ENCODE peak calls at places on chromosomes 11 and 22, in four cellular contexts. One of them, this sample, is unnamed. For H3K4me1, the result is how much of the 10 kb centered on the place peaks cover.

GRCh38 chr11:70556884-70557741 is 158.8 kb downstream of the CTTN start:
- DNase-seq in mesendoderm: peak
- DNase-seq in neuronal stem cell: no peak
- DNase-seq in gastrocnemius medialis: no peak
- DNase-seq in this sample: no peak

GRCh38 chr11:7060828-7061227 is 28.0 kb upstream of the RBMXL2 start:
- DNase-seq in mesendoderm: no peak
- DNase-seq in neuronal stem cell: no peak
- DNase-seq in gastrocnemius medialis: no peak
- DNase-seq in this sample: no peak

GRCh38 chr11:100830978-100831732 is 144.1 kb downstream of the ARHGAP42 start:
- DNase-seq in mesendoderm: no peak
- DNase-seq in neuronal stem cell: no peak
- DNase-seq in gastrocnemius medialis: peak
- DNase-seq in this sample: no peak

GRCh38 chr11:65862941-65863888 is 3.0 kb downstream of the MUS81 start:
- DNase-seq in mesendoderm: no peak
- DNase-seq in neuronal stem cell: no peak
- DNase-seq in gastrocnemius medialis: no peak
- DNase-seq in this sample: no peak

GRCh38 chr11:96869207-96869606 is 479.4 kb downstream of the JRKL start:
- DNase-seq in mesendoderm: no peak
- DNase-seq in neuronal stem cell: no peak
- DNase-seq in gastrocnemius medialis: peak
- DNase-seq in this sample: no peak

GRCh38 chr11:103338621-103339484 is 229.6 kb downstream of the DYNC2H1 start:
- DNase-seq in mesendoderm: peak
- DNase-seq in neuronal stem cell: no peak
- DNase-seq in gastrocnemius medialis: no peak
- DNase-seq in this sample: no peak

GRCh38 chr11:20020716-20021115 is 139.6 kb downstream of the DBX1 start:
- DNase-seq in mesendoderm: no peak
- DNase-seq in neuronal stem cell: no peak
- DNase-seq in gastrocnemius medialis: no peak
- DNase-seq in this sample: no peak

GRCh38 chr11:12680246-12680939 is 6.2 kb downstream of the TEAD1 start:
- DNase-seq in mesendoderm: peak
- DNase-seq in neuronal stem cell: peak
- DNase-seq in gastrocnemius medialis: peak
- DNase-seq in this sample: peak

GRCh38 chr11:132140056-132140455 is 769.6 kb downstream of the NTM start:
- DNase-seq in mesendoderm: peak
- DNase-seq in neuronal stem cell: no peak
- DNase-seq in gastrocnemius medialis: no peak
- DNase-seq in this sample: no peak

GRCh38 chr11:95302211-95302610 is 71.2 kb upstream of the SESN3 start:
- DNase-seq in mesendoderm: no peak
- DNase-seq in neuronal stem cell: no peak
- DNase-seq in gastrocnemius medialis: no peak
- DNase-seq in this sample: no peak

GRCh38 chr11:23403210-23404185 is 543.2 kb upstream of the CCDC179 start:
- DNase-seq in mesendoderm: no peak
- DNase-seq in neuronal stem cell: no peak
- DNase-seq in gastrocnemius medialis: no peak
- DNase-seq in this sample: no peak

GRCh38 chr11:114779189-114779588 is 100.9 kb downstream of the NXPE2 start:
- DNase-seq in mesendoderm: no peak
- DNase-seq in neuronal stem cell: no peak
- DNase-seq in gastrocnemius medialis: no peak
- DNase-seq in this sample: no peak

GRCh38 chr11:71461696-71462095 is 8.7 kb downstream of the NADSYN1 start:
- DNase-seq in mesendoderm: no peak
- DNase-seq in neuronal stem cell: no peak
- DNase-seq in gastrocnemius medialis: no peak
- DNase-seq in this sample: no peak

GRCh38 chr11:94876645-94877445 is 96.5 kb downstream of the CWC15 start:
- DNase-seq in mesendoderm: peak
- DNase-seq in neuronal stem cell: no peak
- DNase-seq in gastrocnemius medialis: peak
- DNase-seq in this sample: no peak

GRCh38 chr22:49010086-49010863 is 817.4 kb downstream of the BRD1 start:
- DNase-seq in mesendoderm: no peak
- DNase-seq in neuronal stem cell: no peak
- DNase-seq in gastrocnemius medialis: no peak
- DNase-seq in this sample: no peak

GRCh38 chr11:8366316-8366715 is 102.6 kb upstream of the LMO1 start:
- DNase-seq in mesendoderm: no peak
- DNase-seq in neuronal stem cell: no peak
- DNase-seq in gastrocnemius medialis: no peak
- DNase-seq in this sample: no peak

GRCh38 chr11:6925636-6926207 is 504 bp upstream of the ZNF215 start:
- DNase-seq in mesendoderm: peak
- DNase-seq in neuronal stem cell: no peak
- DNase-seq in gastrocnemius medialis: no peak
- DNase-seq in this sample: no peak

GRCh38 chr22:39251762-39252460 is 7.1 kb upstream of the PDGFB start:
- DNase-seq in mesendoderm: no peak
- DNase-seq in neuronal stem cell: no peak
- DNase-seq in gastrocnemius medialis: no peak
- DNase-seq in this sample: no peak

GRCh38 chr11:73173755-73174494 is 31.8 kb upstream of the FCHSD2 start:
- DNase-seq in mesendoderm: no peak
- DNase-seq in neuronal stem cell: no peak
- DNase-seq in gastrocnemius medialis: no peak
- DNase-seq in this sample: no peak

GRCh38 chr22:24418786-24419479 is 8.5 kb upstream of the ADORA2A start:
- DNase-seq in mesendoderm: no peak
- DNase-seq in neuronal stem cell: no peak
- DNase-seq in gastrocnemius medialis: no peak
- DNase-seq in this sample: no peak

GRCh38 chr11:8757047-8757446 is 74.5 kb downstream of the RPL27A start:
- DNase-seq in mesendoderm: no peak
- DNase-seq in neuronal stem cell: no peak
- DNase-seq in gastrocnemius medialis: no peak
- DNase-seq in this sample: no peak

GRCh38 chr22:50301581-50301991 is 5.9 kb downstream of the PLXNB2 start:
- DNase-seq in mesendoderm: no peak
- DNase-seq in neuronal stem cell: no peak
- DNase-seq in gastrocnemius medialis: no peak
- DNase-seq in this sample: no peak

GRCh38 chr11:73393479-73394415 is 17.5 kb downstream of the RELT start:
- DNase-seq in mesendoderm: peak
- DNase-seq in neuronal stem cell: peak
- DNase-seq in gastrocnemius medialis: peak
- DNase-seq in this sample: peak

GRCh38 chr11:34605481-34606325 is 15.2 kb upstream of the EHF start:
- DNase-seq in mesendoderm: no peak
- DNase-seq in neuronal stem cell: no peak
- DNase-seq in gastrocnemius medialis: no peak
- DNase-seq in this sample: no peak

GRCh38 chr11:63709336-63709735 is 28.0 kb downstream of the RTN3 start:
- DNase-seq in mesendoderm: no peak
- DNase-seq in neuronal stem cell: no peak
- DNase-seq in gastrocnemius medialis: no peak
- DNase-seq in this sample: no peak

GRCh38 chr22:26318975-26319374 is 110.1 kb upstream of the ASPHD2 start:
- DNase-seq in mesendoderm: peak
- DNase-seq in neuronal stem cell: no peak
- DNase-seq in gastrocnemius medialis: no peak
- DNase-seq in this sample: no peak

GRCh38 chr11:64007629-64008282 is 21.5 kb downstream of the OTUB1 start:
- DNase-seq in mesendoderm: peak
- DNase-seq in neuronal stem cell: no peak
- DNase-seq in gastrocnemius medialis: peak
- DNase-seq in this sample: no peak

GRCh38 chr22:38412435-38413084 is 42.4 kb downstream of the KCNJ4 start:
- DNase-seq in mesendoderm: no peak
- DNase-seq in neuronal stem cell: no peak
- DNase-seq in gastrocnemius medialis: no peak
- DNase-seq in this sample: peak

GRCh38 chr11:134244593-134244992 is 8.6 kb downstream of the THYN1 start:
- DNase-seq in mesendoderm: peak
- DNase-seq in neuronal stem cell: no peak
- DNase-seq in gastrocnemius medialis: no peak
- DNase-seq in this sample: no peak

GRCh38 chr11:130599073-130599654 is 150.7 kb downstream of the ADAMTS15 start:
- DNase-seq in mesendoderm: peak
- DNase-seq in neuronal stem cell: no peak
- DNase-seq in gastrocnemius medialis: no peak
- DNase-seq in this sample: no peak

GRCh38 chr11:98940913-98941312 is 79.8 kb upstream of the CNTN5 start:
- DNase-seq in mesendoderm: peak
- DNase-seq in neuronal stem cell: no peak
- DNase-seq in gastrocnemius medialis: no peak
- DNase-seq in this sample: no peak

GRCh38 chr11:77589521-77590193 is at the start of gene AQP11:
- DNase-seq in mesendoderm: peak
- DNase-seq in neuronal stem cell: peak
- DNase-seq in gastrocnemius medialis: peak
- DNase-seq in this sample: peak

GRCh38 chr11:61134801-61135257 is 26.4 kb downstream of the VPS37C start:
- DNase-seq in mesendoderm: no peak
- DNase-seq in neuronal stem cell: no peak
- DNase-seq in gastrocnemius medialis: peak
- DNase-seq in this sample: no peak

GRCh38 chr11:76267563-76267962 is 61.3 kb upstream of the WNT11 start:
- DNase-seq in mesendoderm: no peak
- DNase-seq in neuronal stem cell: no peak
- DNase-seq in gastrocnemius medialis: no peak
- DNase-seq in this sample: no peak

GRCh38 chr11:116415095-116415494 is 357.7 kb downstream of the BUD13 start:
- DNase-seq in mesendoderm: peak
- DNase-seq in neuronal stem cell: no peak
- DNase-seq in gastrocnemius medialis: no peak
- DNase-seq in this sample: no peak

GRCh38 chr11:21774212-21774611 is 418.7 kb upstream of the ANO5 start:
- DNase-seq in mesendoderm: no peak
- DNase-seq in neuronal stem cell: no peak
- DNase-seq in gastrocnemius medialis: peak
- DNase-seq in this sample: no peak

DNA sequence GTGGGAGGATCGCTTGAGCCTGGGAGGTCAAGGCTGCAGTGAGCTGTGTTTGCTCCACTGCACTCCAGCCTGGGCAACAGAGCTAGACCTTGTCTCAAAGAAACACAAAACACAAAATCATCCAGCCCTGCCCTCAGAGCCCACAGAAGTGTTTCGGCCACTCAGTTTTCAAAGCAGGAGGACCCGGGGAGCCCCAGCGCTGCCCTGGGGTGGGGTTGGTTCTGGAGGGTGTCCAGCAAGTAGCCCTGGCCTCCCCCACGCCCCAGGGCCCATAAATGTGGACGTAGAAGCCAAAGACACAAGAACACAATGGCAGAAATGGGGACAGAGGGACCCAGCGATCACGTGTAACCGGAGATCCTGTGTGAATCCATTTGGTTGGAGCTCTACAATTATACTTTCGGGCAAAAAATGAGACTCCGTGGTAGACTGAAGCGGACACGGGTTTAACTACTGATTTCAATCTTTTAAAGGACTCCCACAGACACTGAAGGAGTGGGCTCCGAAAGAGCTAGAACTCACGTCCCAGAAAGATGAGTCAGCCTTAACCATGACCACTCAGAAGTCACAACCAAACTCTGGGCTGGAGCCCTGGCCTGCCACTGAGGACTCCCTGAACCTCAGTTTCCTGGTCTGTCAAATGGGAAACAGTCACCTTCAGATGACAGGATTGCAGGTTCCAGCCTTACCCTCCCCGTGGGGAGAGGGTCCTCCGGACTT is 9.0 kb upstream of the CYTH4 start:
- DNase-seq in mesendoderm: no peak
- DNase-seq in neuronal stem cell: no peak
- DNase-seq in gastrocnemius medialis: no peak
- DNase-seq in this sample: no peak
- H3K4me1 ChIP-seq in mesendoderm: under half
- H3K4me1 ChIP-seq in neuronal stem cell: under half
- H3K4me1 ChIP-seq in gastrocnemius medialis: under half
- H3K4me1 ChIP-seq in this sample: under half

GRCh38 chr11:122727101-122727929 is 71.8 kb downstream of the UBASH3B start:
- DNase-seq in mesendoderm: no peak
- DNase-seq in neuronal stem cell: peak
- DNase-seq in gastrocnemius medialis: no peak
- DNase-seq in this sample: no peak
- H3K27ac ChIP-seq in mesendoderm: no peak
- H3K27ac ChIP-seq in neuronal stem cell: peak
- H3K27ac ChIP-seq in gastrocnemius medialis: no peak
- H3K27ac ChIP-seq in this sample: peak

DNA sequence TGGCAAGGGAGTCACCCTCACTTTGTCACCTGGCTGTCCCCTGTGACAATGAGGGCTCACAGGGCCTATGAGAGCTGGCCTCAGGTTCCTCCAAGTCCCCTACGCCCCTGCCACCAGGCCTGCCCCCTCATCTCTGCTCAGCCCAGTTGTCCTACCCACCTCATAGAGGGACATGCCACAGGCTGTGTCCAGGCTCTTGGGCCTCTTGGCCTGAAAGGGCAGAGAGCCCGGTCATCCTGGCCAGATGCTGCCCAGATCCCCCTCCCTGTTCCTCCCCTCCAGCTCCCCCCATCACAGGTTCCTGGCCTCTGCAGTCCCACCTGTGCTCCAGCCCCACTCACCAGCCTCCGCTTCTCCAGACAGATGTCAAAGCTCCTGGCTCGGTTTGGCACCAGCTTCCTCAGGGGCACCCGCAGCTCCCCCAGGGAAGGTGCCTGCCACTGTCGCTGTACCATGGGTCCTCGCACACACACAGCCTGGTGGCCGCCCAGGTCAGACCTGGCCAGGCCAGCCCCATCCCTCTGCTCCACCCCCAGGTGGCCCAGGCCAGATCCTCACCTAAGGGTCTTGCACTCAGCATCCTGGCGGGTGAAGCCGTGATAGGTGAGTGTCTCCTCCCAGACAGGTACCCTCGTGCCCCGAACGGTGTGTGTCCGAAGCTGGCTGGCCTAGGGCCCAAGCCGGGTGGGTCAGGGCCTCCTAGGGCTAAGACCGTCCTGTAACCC is 8.2 kb downstream of the NDUFV1 start:
- DNase-seq in mesendoderm: no peak
- DNase-seq in neuronal stem cell: no peak
- DNase-seq in gastrocnemius medialis: no peak
- DNase-seq in this sample: no peak
- H3K4me3 ChIP-seq in mesendoderm: no peak
- H3K4me3 ChIP-seq in neuronal stem cell: no peak
- H3K4me3 ChIP-seq in gastrocnemius medialis: no peak
- H3K4me3 ChIP-seq in this sample: peak

GRCh38 chr11:43515090-43515489 is 156.4 kb downstream of the TTC17 start:
- DNase-seq in mesendoderm: peak
- DNase-seq in neuronal stem cell: no peak
- DNase-seq in gastrocnemius medialis: no peak
- DNase-seq in this sample: no peak

GRCh38 chr11:43518407-43519165 is 159.9 kb downstream of the TTC17 start:
- DNase-seq in mesendoderm: no peak
- DNase-seq in neuronal stem cell: no peak
- DNase-seq in gastrocnemius medialis: no peak
- DNase-seq in this sample: no peak

GRCh38 chr11:43521471-43521870 is 159.1 kb upstream of the HSD17B12 start:
- DNase-seq in mesendoderm: no peak
- DNase-seq in neuronal stem cell: no peak
- DNase-seq in gastrocnemius medialis: no peak
- DNase-seq in this sample: no peak

GRCh38 chr11:43516316-43516820 is 157.6 kb downstream of the TTC17 start:
- DNase-seq in mesendoderm: peak
- DNase-seq in neuronal stem cell: peak
- DNase-seq in gastrocnemius medialis: no peak
- DNase-seq in this sample: no peak

GRCh38 chr11:43517518-43517917 is 158.8 kb downstream of the TTC17 start:
- DNase-seq in mesendoderm: no peak
- DNase-seq in neuronal stem cell: no peak
- DNase-seq in gastrocnemius medialis: no peak
- DNase-seq in this sample: no peak
- H3K4me1 ChIP-seq in mesendoderm: under half
- H3K4me1 ChIP-seq in neuronal stem cell: under half
- H3K4me1 ChIP-seq in gastrocnemius medialis: under half
- H3K4me1 ChIP-seq in this sample: under half

This sample was measured in CD8-positive, alpha-beta memory T cell.